ENCODE peak calls at places on chromosomes 5 and 9, in eight cellular contexts. B is CD8-positive, alpha-beta memory T cell; Q is endothelial cell; T is AML-193; J is NCI-H2081; K is smooth muscle cell of the brain vasculature; W is midbrain; M is astrocyte of the cerebellum. Z is an unnamed sample.

GRCh38 chr5:27158171-27158570 is 119.8 kb upstream of the CDH9 start:
- DNase-seq in B (no peak), Q (no peak), T (no peak), J (no peak), K (no peak), W (no peak), M (peak), Z (no peak)

GRCh38 chr5:64947031-64947430 is 178.3 kb downstream of the CWC27 start:
- DNase-seq in B (no peak), Q (no peak), T (no peak), J (peak), K (no peak), W (no peak), M (no peak), Z (no peak)

GRCh38 chr5:66554211-66554610 is 42.0 kb upstream of the MAST4 start:
- DNase-seq in B (no peak), Q (no peak), T (no peak), J (no peak), K (no peak), W (peak), M (peak), Z (no peak)

GRCh38 chr9:130931508-130932150 is 7.4 kb downstream of the FIBCD1 start:
- DNase-seq in B (no peak), Q (no peak), T (no peak), J (no peak), K (no peak), W (no peak), M (no peak), Z (no peak)

GRCh38 chr9:35697486-35697885 is 7.8 kb upstream of the TPM2 start:
- DNase-seq in B (no peak), Q (no peak), T (no peak), J (no peak), K (no peak), W (no peak), M (no peak), Z (no peak)

GRCh38 chr5:40841068-40841805 is at the start of gene CARD6:
- DNase-seq in B (no peak), Q (no peak), T (peak), J (no peak), K (no peak), W (no peak), M (no peak), Z (no peak)

GRCh38 chr5:161311141-161311708 is 235.3 kb downstream of the GABRB2 start:
- DNase-seq in B (no peak), Q (no peak), T (no peak), J (no peak), K (no peak), W (no peak), M (no peak), Z (no peak)

GRCh38 chr5:72366324-72366976 is 46.3 kb downstream of the PTCD2 start:
- DNase-seq in B (peak), Q (peak), T (peak), J (peak), K (peak), W (peak), M (peak), Z (no peak)

GRCh38 chr9:13554626-13555025 is 275.1 kb upstream of the MPDZ start:
- DNase-seq in B (no peak), Q (no peak), T (no peak), J (no peak), K (no peak), W (no peak), M (no peak), Z (no peak)

GRCh38 chr9:32837551-32838058 is 54.3 kb downstream of the TMEM215 start:
- DNase-seq in B (no peak), Q (no peak), T (no peak), J (no peak), K (no peak), W (no peak), M (no peak), Z (no peak)

GRCh38 chr5:115306011-115306530 is 9.6 kb upstream of the CCDC112 start:
- DNase-seq in B (no peak), Q (no peak), T (no peak), J (no peak), K (no peak), W (no peak), M (no peak), Z (no peak)

GRCh38 chr9:107480386-107480789 is 9.2 kb downstream of the KLF4 start:
- DNase-seq in B (no peak), Q (no peak), T (no peak), J (no peak), K (no peak), W (no peak), M (no peak), Z (no peak)

GRCh38 chr5:71955718-71956117 is 151.6 kb upstream of the MAP1B start:
- DNase-seq in B (no peak), Q (no peak), T (no peak), J (peak), K (no peak), W (no peak), M (no peak), Z (no peak)

GRCh38 chr9:3963266-3964019 is 336.4 kb downstream of the GLIS3 start:
- DNase-seq in B (no peak), Q (no peak), T (no peak), J (no peak), K (peak), W (no peak), M (peak), Z (no peak)

GRCh38 chr9:74753650-74754049 is 134.1 kb downstream of the TRPM6 start:
- DNase-seq in B (no peak), Q (no peak), T (no peak), J (no peak), K (no peak), W (no peak), M (no peak), Z (no peak)